ENCODE peak calls at places on chromosome 1, in six cellular contexts. I is HuH-7, P is suprapubic skin, A is body of pancreas, M is endothelial cell, H is AG20443. D is an unnamed sample.
A peak's percentile ranks its signal among the peaks of the same experiment; 100 is the strongest.

GRCh38 chr1:109557520-109557919 is 9.1 kb downstream of the GNAI3 start:
- DNase-seq in P (no peak), I (no peak), M (no peak), H (no peak), A (no peak), D (no peak)

GRCh38 chr1:228486596-228487335 is 416 bp upstream of the RNF187 start:
- DNase-seq in H (peak; percentile 87), M (no peak), P (peak; percentile 88), A (peak; percentile 76), I (peak; percentile 91), D (no peak)

GRCh38 chr1:66495490-66495889 is 38.5 kb upstream of the SGIP1 start:
- DNase-seq in I (no peak), A (no peak), H (peak; percentile 68), P (no peak), M (no peak), D (no peak)

GRCh38 chr1:230167419-230167852 is 100.4 kb downstream of the GALNT2 start:
- DNase-seq in A (no peak), M (peak; percentile 13), I (peak; percentile 66), P (peak; percentile 72), H (peak; percentile 29), D (no peak)

GRCh38 chr1:219907772-219908070 is 20.6 kb downstream of the SLC30A10 start:
- DNase-seq in P (no peak), M (no peak), A (no peak), H (no peak), I (no peak), D (no peak)

GRCh38 chr1:204683284-204684205 is 2.0 kb downstream of the LRRN2 start:
- DNase-seq in P (no peak), M (no peak), A (no peak), H (no peak), I (no peak), D (no peak)

GRCh38 chr1:162973381-162973795 is 95.8 kb upstream of the RGS4 start:
- DNase-seq in H (peak; percentile 75), A (no peak), M (no peak), I (no peak), P (no peak), D (no peak)

GRCh38 chr1:38026592-38027200 is 14.2 kb downstream of the UTP11 start:
- DNase-seq in P (no peak), M (peak; percentile 71), I (peak; percentile 66), H (peak; percentile 75), A (peak; percentile 67), D (no peak)

GRCh38 chr1:61098906-61099437 is 16.6 kb downstream of the NFIA start:
- DNase-seq in I (no peak), H (no peak), P (no peak), A (no peak), M (no peak), D (no peak)

GRCh38 chr1:2580691-2581090 is 5.9 kb upstream of the PRXL2B start:
- DNase-seq in P (no peak), H (no peak), A (no peak), I (no peak), M (no peak), D (no peak)

GRCh38 chr1:86487131-86487804 is 18.5 kb downstream of the CLCA1 start:
- DNase-seq in H (peak; percentile 91), M (no peak), A (no peak), I (no peak), P (no peak), D (no peak)

GRCh38 chr1:180915426-180915965 is 2.8 kb downstream of the KIAA1614 start:
- DNase-seq in A (no peak), I (no peak), H (no peak), M (no peak), P (no peak), D (no peak)

GRCh38 chr1:10020668-10021067 is 12.1 kb upstream of the UBE4B start:
- DNase-seq in A (no peak), M (no peak), P (no peak), H (peak; percentile 59), I (no peak), D (no peak)

GRCh38 chr1:211370669-211371068 is 44.0 kb downstream of the TRAF5 start:
- DNase-seq in I (no peak), P (no peak), H (no peak), A (no peak), M (no peak), D (no peak)

GRCh38 chr1:155120253-155120652 is 7.4 kb upstream of the EFNA1 start:
- DNase-seq in I (no peak), M (no peak), P (no peak), H (peak; percentile 7), A (no peak), D (no peak)

GRCh38 chr1:187838335-187839293 is 1009.9 kb downstream of the PLA2G4A start:
- DNase-seq in P (no peak), H (no peak), M (no peak), A (no peak), I (no peak), D (no peak)

GRCh38 chr1:199510314-199510713 is 517.2 kb upstream of the NR5A2 start:
- DNase-seq in H (no peak), P (no peak), I (no peak), A (no peak), M (no peak), D (no peak)

D was measured in mesenteric fat pad.